ENCODE peak calls at places on chromosomes 2 and 18, in seven cellular contexts. D is activated CD8-positive, alpha-beta T cell treated with anti-CD3 and anti-CD28 coated beads, Interleukin-2, amount 10 ng/mL, durations not matched to agents 7 days and 5 days; I is left lung; P is stimulated activated naive B cell treated with anti-CD40 and anti-IgM and Interleukin-4, amounts not matched to agents 10 μg/mL and 1 μg/mL and 100 μg/mL, for 72 hours; Z is Right ventricle myocardium inferior; A is thoracic aorta; Y is CD4-positive, alpha-beta T cell. G is an unnamed sample.

GRCh38 chr2:235639387-235639786 is 145.5 kb downstream of the AGAP1 start:
- ATAC-seq in I (peak), P (no peak), Y (no peak), Z (peak), A (peak), D (no peak), G (no peak)

GRCh38 chr18:23572570-23572969 is 13.7 kb downstream of the NPC1 start:
- ATAC-seq in Y (no peak), Z (no peak), D (no peak), A (no peak), P (no peak), I (no peak), G (no peak)

GRCh38 chr2:61995059-61995458 is 89.6 kb downstream of the COMMD1 start:
- ATAC-seq in I (no peak), Z (no peak), D (no peak), P (no peak), A (no peak), Y (no peak), G (no peak)

GRCh38 chr2:207868855-207869596 is 99.3 kb upstream of the FZD5 start:
- ATAC-seq in P (no peak), I (no peak), A (no peak), D (no peak), Z (no peak), Y (no peak), G (no peak)

GRCh38 chr2:124542932-124543640 is 518.0 kb downstream of the CNTNAP5 start:
- ATAC-seq in Z (peak), Y (no peak), D (no peak), I (peak), A (no peak), P (no peak), G (no peak)

GRCh38 chr2:151931030-151931611 is 102.9 kb upstream of the ARL5A start:
- ATAC-seq in A (no peak), D (no peak), I (no peak), Z (no peak), P (no peak), Y (no peak), G (no peak)

GRCh38 chr18:3947383-3947782 is 497.4 kb downstream of the TGIF1 start:
- ATAC-seq in A (no peak), Z (no peak), D (no peak), I (no peak), Y (no peak), P (no peak), G (no peak)

GRCh38 chr2:165674780-165675179 is 119.3 kb downstream of the GALNT3 start:
- ATAC-seq in Y (no peak), A (no peak), P (no peak), Z (no peak), I (no peak), D (no peak), G (no peak)

G was measured in stimulated activated memory B cell treated with anti-CD40 and anti-IgM and Interleukin-4, amounts not matched to agents 10 μg/mL and 1 μg/mL and 100 μg/mL, for 72 hours.